ENCODE peak calls at places on chromosomes 6 and 20, in four cellular contexts. N is esophagus muscularis mucosa, W is pancreas, D is left ventricle myocardium inferior. G is an unnamed sample.

GRCh38 chr20:35616465-35617396 is 1.1 kb downstream of the SPAG4 start:
- DNase-seq in W (peak; percentile 92), D (peak; percentile 92), N (no peak), G (peak; percentile 63)

GRCh38 chr20:5797843-5798462 is 47.8 kb downstream of the SHLD1 start:
- DNase-seq in W (no peak), D (no peak), N (no peak), G (no peak)

GRCh38 chr20:17936791-17937687 is 31.6 kb downstream of the SNX5 start:
- DNase-seq in D (peak; percentile 76), N (no peak), W (peak; percentile 48), G (no peak)

GRCh38 chr6:27545271-27546046 is 72.6 kb upstream of the ZNF184 start:
- DNase-seq in N (no peak), W (peak; percentile 23), D (no peak), G (no peak)

GRCh38 chr6:57252975-57253374 is 30.9 kb upstream of the RAB23 start:
- DNase-seq in N (no peak), D (no peak), W (no peak), G (no peak)

GRCh38 chr20:19451591-19452295 is 239.3 kb downstream of the SLC24A3 start:
- DNase-seq in N (no peak), D (no peak), W (no peak), G (no peak)

GRCh38 chr6:149213829-149214228 is 103.7 kb upstream of the TAB2 start:
- DNase-seq in D (no peak), W (no peak), N (no peak), G (no peak)

GRCh38 chr6:111996159-111996558 is 57.7 kb upstream of the CCN6 start:
- DNase-seq in N (no peak), W (no peak), D (no peak), G (no peak)

GRCh38 chr6:14333556-14334305 is 216.2 kb downstream of the CD83 start:
- DNase-seq in D (no peak), N (no peak), W (no peak), G (no peak)

GRCh38 chr20:48983423-48984400 is 62.2 kb downstream of the ARFGEF2 start:
- DNase-seq in W (peak; percentile 81), N (no peak), D (peak; percentile 18), G (no peak)

GRCh38 chr6:105489213-105489525 is 86.3 kb upstream of the PREP start:
- DNase-seq in N (no peak), W (no peak), D (no peak), G (no peak)

GRCh38 chr6:9514146-9514545 is 900.7 kb downstream of the TFAP2A start:
- DNase-seq in N (no peak), W (no peak), D (no peak), G (no peak)

GRCh38 chr6:158410784-158411183 is 98.5 kb downstream of the TULP4 start:
- DNase-seq in D (no peak), W (no peak), N (peak; percentile 64), G (no peak)

GRCh38 chr20:62736407-62737071 is 27.9 kb downstream of the NTSR1 start:
- DNase-seq in W (no peak), D (peak; percentile 0), N (no peak), G (no peak)

GRCh38 chr6:16109659-16110300 is 19.1 kb upstream of the MYLIP start:
- DNase-seq in D (no peak), W (no peak), N (no peak), G (no peak)

GRCh38 chr6:155436981-155437749 is 18.5 kb downstream of the NOX3 start:
- DNase-seq in W (no peak), N (no peak), D (no peak), G (no peak)

GRCh38 chr6:62217866-62218265 is 68.2 kb downstream of the KHDRBS2 start:
- DNase-seq in N (no peak), W (no peak), D (no peak), G (no peak)

GRCh38 chr6:21911208-21911607 is 317.7 kb downstream of the SOX4 start:
- DNase-seq in W (no peak), D (no peak), N (no peak), G (no peak)

GRCh38 chr6:43851204-43851855 is 81.3 kb downstream of the VEGFA start:
- DNase-seq in N (no peak), D (no peak), W (no peak), G (no peak)

GRCh38 chr6:150352321-150353296 is 16.2 kb upstream of the IYD start:
- DNase-seq in N (no peak), D (no peak), W (no peak), G (no peak)

GRCh38 chr6:130632288-130632687 is 194.9 kb upstream of the SMLR1 start:
- DNase-seq in N (no peak), D (no peak), W (no peak), G (no peak)

GRCh38 chr6:170223718-170224693 is 66.9 kb downstream of the DLL1 start:
- DNase-seq in D (no peak), W (no peak), N (no peak), G (no peak)

GRCh38 chr6:90468080-90468479 is 118.8 kb downstream of the MAP3K7 start:
- DNase-seq in D (no peak), W (no peak), N (no peak), G (no peak)

GRCh38 chr6:69593706-69594105 is 203.1 kb downstream of the LMBRD1 start:
- DNase-seq in W (no peak), D (no peak), N (no peak), G (no peak)

GRCh38 chr20:40686893-40687292 is 2.1 kb downstream of the MAFB start:
- DNase-seq in N (no peak), D (no peak), W (no peak), G (no peak)
- H3K4me3 ChIP-seq in N (peak overlapping the region; percentile 65), D (peak overlapping the region; percentile 76), W (peak overlapping the region; percentile 60), G (peak overlapping the region; percentile 84)

DNA sequence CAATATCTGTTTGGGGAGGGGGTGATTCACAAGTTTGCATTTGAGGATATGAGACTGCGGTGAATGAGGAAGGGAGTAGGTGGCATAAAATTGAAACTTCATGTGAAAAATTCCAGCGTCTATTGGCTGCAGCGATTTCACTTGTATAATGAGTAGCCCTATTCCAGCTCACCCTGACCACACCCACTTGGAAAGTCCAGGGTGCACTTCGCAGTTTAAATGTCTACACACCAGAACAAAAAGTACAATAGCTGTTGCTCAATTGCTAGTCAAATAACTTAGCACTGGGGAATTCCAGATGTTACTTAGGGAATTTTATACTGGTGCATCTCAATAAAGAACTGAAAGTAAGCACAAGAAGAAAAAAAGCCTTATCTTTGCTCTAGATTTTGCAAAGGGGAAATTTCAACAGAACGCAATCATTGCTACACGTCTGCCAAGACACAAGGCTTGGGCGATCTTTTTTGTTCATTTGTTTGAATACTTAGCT is 6.3 kb downstream of the TNFAIP3 start:
- DNase-seq in W (peak; percentile 72), N (no peak), D (peak; percentile 62), G (peak; percentile 24)
- H3K4me3 ChIP-seq in W (peak overlapping the region; percentile 2), N (peak overlapping the region; percentile 26), D (peak overlapping the region; percentile 38), G (no peak overlapping the region)

GRCh38 chr6:151806757-151807512 is 547 bp upstream of the ESR1 start:
- DNase-seq in N (no peak), D (no peak), W (no peak), G (no peak)
- H3K4me3 ChIP-seq in N (peak overlapping the region; percentile 51), D (peak overlapping the region; percentile 65), W (peak overlapping the region; percentile 26), G (peak overlapping the region; percentile 63)

GRCh38 chr6:138971601-138972000 is 16.5 kb downstream of the REPS1 start:
- DNase-seq in N (no peak), W (no peak), D (no peak), G (no peak)
- H3K4me3 ChIP-seq in N (no peak overlapping the region), W (no peak overlapping the region), D (peak overlapping the region; percentile 5), G (no peak overlapping the region)

GRCh38 chr6:52998603-52999002 is 3.5 kb upstream of the GSTA4 start:
- DNase-seq in W (no peak), N (no peak), D (no peak), G (no peak)

GRCh38 chr6:52994789-52995078 is 350 bp downstream of the GSTA4 start:
- DNase-seq in W (no peak), N (peak; percentile 93), D (peak; percentile 27), G (no peak)

GRCh38 chr6:52994031-52994788 is 874 bp downstream of the GSTA4 start:
- DNase-seq in W (peak; percentile 29), D (peak; percentile 35), N (no peak), G (no peak)

GRCh38 chr6:52993461-52993860 is 1.6 kb downstream of the GSTA4 start:
- DNase-seq in D (no peak), W (no peak), N (no peak), G (no peak)

GRCh38 chr6:52995913-52996685 is 1.0 kb upstream of the GSTA4 start:
- DNase-seq in N (no peak), W (peak; percentile 66), D (peak; percentile 34), G (no peak)
- H3K4me3 ChIP-seq in N (peak overlapping the region; percentile 80), W (no peak overlapping the region), D (peak overlapping the region; percentile 82), G (peak overlapping the region; percentile 72)

GRCh38 chr6:17280552-17281090 is 540 bp upstream of the RBM24 start:
- DNase-seq in W (peak; percentile 14), D (peak; percentile 75), N (no peak), G (no peak)

GRCh38 chr6:17278289-17279061 is 2.7 kb upstream of the RBM24 start:
- DNase-seq in D (no peak), W (no peak), N (no peak), G (no peak)

GRCh38 chr6:17281100-17281496 is at the start of gene RBM24:
- DNase-seq in N (no peak), D (peak; percentile 44), W (peak; percentile 67), G (no peak)

GRCh38 chr6:17281497-17282481 is 628 bp downstream of the RBM24 start:
- DNase-seq in D (no peak), N (no peak), W (peak; percentile 11), G (no peak)

DNA sequence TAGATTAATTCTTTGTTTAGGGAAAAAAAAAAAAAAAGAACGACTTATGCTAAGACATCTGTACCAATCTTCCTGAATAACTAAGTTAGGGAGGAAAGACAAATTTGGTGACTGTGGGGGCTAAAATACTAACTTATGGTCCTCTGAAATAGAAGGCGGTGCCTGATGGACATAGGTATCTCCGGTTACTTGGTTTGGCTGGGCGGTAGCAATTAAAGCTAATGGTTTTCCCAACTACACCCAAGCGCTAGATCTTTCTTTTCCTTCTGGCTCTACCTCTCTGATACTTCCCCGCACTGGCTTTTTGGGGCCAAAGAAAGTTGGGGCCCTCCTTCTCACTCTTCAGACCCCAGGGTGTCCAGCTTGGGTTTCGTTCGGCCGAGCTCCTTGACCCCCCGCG is 1.0 kb upstream of the RBM24 start:
- DNase-seq in N (no peak), W (no peak), D (no peak), G (no peak)
- H3K4me3 ChIP-seq in N (peak overlapping the region; percentile 91), W (no peak overlapping the region), D (peak overlapping the region; percentile 86), G (no peak overlapping the region)

DNA sequence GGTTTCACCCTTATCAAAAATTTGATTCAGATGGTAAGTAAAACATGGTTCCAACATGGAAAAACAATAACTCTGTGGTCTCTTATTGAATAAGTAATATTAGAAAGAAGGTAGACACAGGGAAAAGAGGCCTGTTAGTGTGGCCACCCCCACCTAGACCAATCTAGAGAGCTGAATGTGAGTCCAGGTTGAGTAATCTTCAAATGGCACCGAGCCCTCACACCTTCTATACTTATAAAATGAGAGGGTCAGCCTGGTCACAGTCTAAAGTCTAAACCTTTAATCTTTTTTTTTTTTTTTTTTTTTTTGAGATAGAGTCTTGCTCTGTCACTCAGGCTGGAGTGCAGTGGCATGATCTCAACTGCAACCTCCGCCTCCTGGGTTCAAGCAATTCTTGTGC is 6.9 kb downstream of the FAM184A start:
- DNase-seq in W (no peak), N (no peak), D (no peak), G (no peak)
- H3K4me3 ChIP-seq in W (no peak overlapping the region), N (no peak overlapping the region), D (no peak overlapping the region), G (no peak overlapping the region)